ENCODE peak calls at places on chromosome 10, in seven cellular contexts. One of them, this sample, is unnamed.
A peak's percentile ranks its signal among the peaks of the same experiment; 100 is the strongest.

GRCh38 chr10:106972381-106972780 is 192.1 kb downstream of the SORCS1 start:
- DNase-seq in body of pancreas: no peak
- DNase-seq in brain microvascular endothelial cell: no peak
- DNase-seq in naive thymus-derived CD4-positive, alpha-beta T cell: no peak
- DNase-seq in cardiac fibroblast: no peak
- DNase-seq in osteoblast: no peak
- DNase-seq in testis: no peak
- DNase-seq in this sample: no peak

GRCh38 chr10:77625379-77625778 is 12.2 kb downstream of the KCNMA1 start:
- DNase-seq in osteoblast: no peak
- DNase-seq in cardiac fibroblast: no peak
- DNase-seq in testis: no peak
- DNase-seq in body of pancreas: no peak
- DNase-seq in naive thymus-derived CD4-positive, alpha-beta T cell: no peak
- DNase-seq in brain microvascular endothelial cell: no peak
- DNase-seq in this sample: no peak

GRCh38 chr10:130941886-130942285 is 369.6 kb downstream of the TCERG1L start:
- DNase-seq in naive thymus-derived CD4-positive, alpha-beta T cell: no peak
- DNase-seq in body of pancreas: no peak
- DNase-seq in osteoblast: no peak
- DNase-seq in brain microvascular endothelial cell: no peak
- DNase-seq in testis: no peak
- DNase-seq in cardiac fibroblast: no peak
- DNase-seq in this sample: no peak

GRCh38 chr10:50473756-50474155 is 150.0 kb downstream of the SGMS1 start:
- DNase-seq in naive thymus-derived CD4-positive, alpha-beta T cell: no peak
- DNase-seq in osteoblast: no peak
- DNase-seq in body of pancreas: no peak
- DNase-seq in brain microvascular endothelial cell: no peak
- DNase-seq in cardiac fibroblast: no peak
- DNase-seq in testis: no peak
- DNase-seq in this sample: no peak

GRCh38 chr10:58360412-58361004 is 24.7 kb upstream of the TFAM start:
- DNase-seq in brain microvascular endothelial cell: no peak
- DNase-seq in body of pancreas: no peak
- DNase-seq in testis: no peak
- DNase-seq in cardiac fibroblast: no peak
- DNase-seq in naive thymus-derived CD4-positive, alpha-beta T cell: no peak
- DNase-seq in osteoblast: no peak
- DNase-seq in this sample: no peak

GRCh38 chr10:72098301-72099053 is 10.1 kb upstream of the SPOCK2 start:
- DNase-seq in body of pancreas: no peak
- DNase-seq in brain microvascular endothelial cell: no peak
- DNase-seq in cardiac fibroblast: no peak
- DNase-seq in osteoblast: no peak
- DNase-seq in testis: no peak
- DNase-seq in naive thymus-derived CD4-positive, alpha-beta T cell: no peak
- DNase-seq in this sample: no peak

GRCh38 chr10:1171586-1171985 is 115.4 kb downstream of the WDR37 start:
- DNase-seq in brain microvascular endothelial cell: no peak
- DNase-seq in naive thymus-derived CD4-positive, alpha-beta T cell: no peak
- DNase-seq in testis: no peak
- DNase-seq in cardiac fibroblast: no peak
- DNase-seq in osteoblast: no peak
- DNase-seq in body of pancreas: no peak
- DNase-seq in this sample: no peak

GRCh38 chr10:63628526-63629362 is 107.5 kb downstream of the REEP3 start:
- DNase-seq in naive thymus-derived CD4-positive, alpha-beta T cell: no peak
- DNase-seq in body of pancreas: peak; percentile 59
- DNase-seq in brain microvascular endothelial cell: peak; percentile 28
- DNase-seq in cardiac fibroblast: peak; percentile 70
- DNase-seq in testis: peak; percentile 71
- DNase-seq in osteoblast: peak; percentile 55
- DNase-seq in this sample: no peak

GRCh38 chr10:62749104-62749683 is 55.3 kb upstream of the ADO start:
- DNase-seq in body of pancreas: no peak
- DNase-seq in osteoblast: no peak
- DNase-seq in cardiac fibroblast: no peak
- DNase-seq in testis: no peak
- DNase-seq in brain microvascular endothelial cell: no peak
- DNase-seq in naive thymus-derived CD4-positive, alpha-beta T cell: no peak
- DNase-seq in this sample: no peak

GRCh38 chr10:13759167-13759566 is 172.4 kb downstream of the PRPF18 start:
- DNase-seq in cardiac fibroblast: peak; percentile 6
- DNase-seq in body of pancreas: peak; percentile 21
- DNase-seq in brain microvascular endothelial cell: no peak
- DNase-seq in testis: no peak
- DNase-seq in naive thymus-derived CD4-positive, alpha-beta T cell: no peak
- DNase-seq in osteoblast: no peak
- DNase-seq in this sample: no peak

GRCh38 chr10:17730667-17731066 is 21.3 kb upstream of the TMEM236 start:
- DNase-seq in testis: peak; percentile 75
- DNase-seq in naive thymus-derived CD4-positive, alpha-beta T cell: no peak
- DNase-seq in brain microvascular endothelial cell: no peak
- DNase-seq in body of pancreas: no peak
- DNase-seq in cardiac fibroblast: peak; percentile 64
- DNase-seq in osteoblast: no peak
- DNase-seq in this sample: no peak

GRCh38 chr10:33055636-33056035 is 97.6 kb upstream of the ITGB1 start:
- DNase-seq in cardiac fibroblast: peak; percentile 60
- DNase-seq in brain microvascular endothelial cell: no peak
- DNase-seq in testis: no peak
- DNase-seq in body of pancreas: no peak
- DNase-seq in naive thymus-derived CD4-positive, alpha-beta T cell: no peak
- DNase-seq in osteoblast: no peak
- DNase-seq in this sample: no peak

GRCh38 chr10:47033541-47034270 is 122.5 kb downstream of the PTPN20 start:
- DNase-seq in osteoblast: peak; percentile 73
- DNase-seq in testis: no peak
- DNase-seq in cardiac fibroblast: no peak
- DNase-seq in naive thymus-derived CD4-positive, alpha-beta T cell: no peak
- DNase-seq in body of pancreas: peak; percentile 5
- DNase-seq in brain microvascular endothelial cell: no peak
- DNase-seq in this sample: no peak

GRCh38 chr10:132709471-132709951 is 76.4 kb downstream of the NKX6-2 start:
- DNase-seq in cardiac fibroblast: no peak
- DNase-seq in osteoblast: no peak
- DNase-seq in testis: no peak
- DNase-seq in naive thymus-derived CD4-positive, alpha-beta T cell: no peak
- DNase-seq in body of pancreas: no peak
- DNase-seq in brain microvascular endothelial cell: no peak
- DNase-seq in this sample: no peak

GRCh38 chr10:78335691-78336401 is 302.2 kb downstream of the RPS24 start:
- DNase-seq in osteoblast: peak; percentile 92
- DNase-seq in cardiac fibroblast: peak; percentile 27
- DNase-seq in testis: no peak
- DNase-seq in brain microvascular endothelial cell: peak; percentile 22
- DNase-seq in naive thymus-derived CD4-positive, alpha-beta T cell: no peak
- DNase-seq in body of pancreas: peak; percentile 10
- DNase-seq in this sample: peak; percentile 20

GRCh38 chr10:80333985-80334384 is 22.6 kb downstream of the DYDC1 start:
- DNase-seq in brain microvascular endothelial cell: no peak
- DNase-seq in body of pancreas: no peak
- DNase-seq in testis: no peak
- DNase-seq in naive thymus-derived CD4-positive, alpha-beta T cell: no peak
- DNase-seq in osteoblast: no peak
- DNase-seq in cardiac fibroblast: no peak
- DNase-seq in this sample: no peak

GRCh38 chr10:35707642-35708425 is 65.7 kb upstream of the FZD8 start:
- DNase-seq in testis: no peak
- DNase-seq in naive thymus-derived CD4-positive, alpha-beta T cell: no peak
- DNase-seq in osteoblast: no peak
- DNase-seq in cardiac fibroblast: no peak
- DNase-seq in brain microvascular endothelial cell: no peak
- DNase-seq in body of pancreas: no peak
- DNase-seq in this sample: peak; percentile 92

DNA sequence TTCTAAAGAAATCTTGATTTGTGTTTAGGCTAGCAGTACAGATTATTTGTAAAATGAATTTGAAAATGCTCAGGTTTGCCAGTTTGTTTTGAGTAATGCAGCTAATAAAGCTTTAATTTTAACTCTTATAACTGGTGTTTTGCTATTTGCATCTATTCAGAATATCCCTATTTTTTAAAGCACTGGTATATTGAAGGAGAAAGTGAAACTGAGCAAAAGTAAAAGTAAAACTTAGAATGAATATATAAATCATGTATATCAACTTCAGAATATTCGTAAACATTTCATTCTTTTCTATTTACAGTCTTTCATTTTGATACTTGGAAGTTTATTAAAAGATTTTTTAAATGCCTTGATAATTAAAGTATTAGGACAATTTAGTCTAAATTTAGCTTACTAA is 26.2 kb downstream of the TASOR2 start:
- DNase-seq in testis: no peak
- DNase-seq in brain microvascular endothelial cell: no peak
- DNase-seq in osteoblast: no peak
- DNase-seq in body of pancreas: no peak
- DNase-seq in cardiac fibroblast: no peak
- DNase-seq in naive thymus-derived CD4-positive, alpha-beta T cell: no peak
- DNase-seq in this sample: no peak
- H3K4me3 ChIP-seq in testis: no peak overlapping the region
- H3K4me3 ChIP-seq in brain microvascular endothelial cell: no peak overlapping the region
- H3K4me3 ChIP-seq in osteoblast: no peak overlapping the region
- H3K4me3 ChIP-seq in body of pancreas: no peak overlapping the region
- H3K4me3 ChIP-seq in cardiac fibroblast: no peak overlapping the region
- H3K4me3 ChIP-seq in naive thymus-derived CD4-positive, alpha-beta T cell: peak overlapping the region; percentile 32
- H3K4me3 ChIP-seq in this sample: no peak overlapping the region

GRCh38 chr10:9018844-9019173 is 964.3 kb downstream of the GATA3 start:
- DNase-seq in body of pancreas: no peak
- DNase-seq in testis: no peak
- DNase-seq in osteoblast: no peak
- DNase-seq in cardiac fibroblast: no peak
- DNase-seq in naive thymus-derived CD4-positive, alpha-beta T cell: no peak
- DNase-seq in brain microvascular endothelial cell: no peak
- DNase-seq in this sample: no peak

GRCh38 chr10:9015005-9015404 is 960.5 kb downstream of the GATA3 start:
- DNase-seq in osteoblast: no peak
- DNase-seq in brain microvascular endothelial cell: no peak
- DNase-seq in cardiac fibroblast: no peak
- DNase-seq in body of pancreas: no peak
- DNase-seq in testis: no peak
- DNase-seq in naive thymus-derived CD4-positive, alpha-beta T cell: no peak
- DNase-seq in this sample: no peak

GRCh38 chr10:9016930-9017329 is 962.4 kb downstream of the GATA3 start:
- DNase-seq in brain microvascular endothelial cell: no peak
- DNase-seq in testis: no peak
- DNase-seq in naive thymus-derived CD4-positive, alpha-beta T cell: no peak
- DNase-seq in body of pancreas: no peak
- DNase-seq in osteoblast: no peak
- DNase-seq in cardiac fibroblast: no peak
- DNase-seq in this sample: no peak

GRCh38 chr10:9024210-9024609 is 969.7 kb downstream of the GATA3 start:
- DNase-seq in brain microvascular endothelial cell: no peak
- DNase-seq in osteoblast: no peak
- DNase-seq in naive thymus-derived CD4-positive, alpha-beta T cell: no peak
- DNase-seq in testis: no peak
- DNase-seq in body of pancreas: no peak
- DNase-seq in cardiac fibroblast: no peak
- DNase-seq in this sample: no peak

DNA sequence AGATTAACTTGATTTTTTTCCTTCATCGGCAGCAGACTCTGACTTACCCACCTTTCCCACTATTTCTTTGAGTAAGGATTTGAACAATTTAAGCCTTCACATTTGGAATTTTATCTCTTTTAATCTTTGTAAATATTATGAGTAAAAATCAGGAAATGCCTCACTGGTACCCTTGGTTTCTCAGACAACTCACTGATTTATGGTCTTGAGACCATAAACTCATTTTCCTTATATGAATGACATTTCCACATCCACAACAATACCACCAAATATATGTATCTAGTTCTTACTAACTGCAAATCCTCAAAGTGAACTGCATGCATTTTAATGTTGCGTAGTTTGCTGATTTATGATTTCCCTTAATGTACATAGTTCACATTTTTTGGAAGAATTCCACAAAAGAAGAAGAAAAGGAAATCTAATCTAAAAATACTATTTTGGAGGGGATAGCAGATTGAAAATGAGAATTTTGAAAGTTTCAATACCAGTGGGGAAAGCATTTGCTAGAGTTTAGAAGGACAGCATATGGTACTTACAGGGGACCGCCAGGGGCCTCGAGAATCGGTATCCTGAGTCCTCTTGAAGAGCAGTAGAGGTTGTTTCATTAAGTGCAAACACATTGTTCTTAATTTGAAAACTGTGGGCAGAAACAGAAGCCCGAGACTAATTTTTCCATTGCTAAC is 963.8 kb downstream of the GATA3 start:
- DNase-seq in osteoblast: no peak
- DNase-seq in testis: no peak
- DNase-seq in cardiac fibroblast: no peak
- DNase-seq in body of pancreas: no peak
- DNase-seq in naive thymus-derived CD4-positive, alpha-beta T cell: no peak
- DNase-seq in brain microvascular endothelial cell: no peak
- DNase-seq in this sample: no peak
- H3K4me3 ChIP-seq in osteoblast: no peak overlapping the region
- H3K4me3 ChIP-seq in testis: no peak overlapping the region
- H3K4me3 ChIP-seq in cardiac fibroblast: no peak overlapping the region
- H3K4me3 ChIP-seq in body of pancreas: no peak overlapping the region
- H3K4me3 ChIP-seq in naive thymus-derived CD4-positive, alpha-beta T cell: no peak overlapping the region
- H3K4me3 ChIP-seq in brain microvascular endothelial cell: no peak overlapping the region
- H3K4me3 ChIP-seq in this sample: no peak overlapping the region

DNA sequence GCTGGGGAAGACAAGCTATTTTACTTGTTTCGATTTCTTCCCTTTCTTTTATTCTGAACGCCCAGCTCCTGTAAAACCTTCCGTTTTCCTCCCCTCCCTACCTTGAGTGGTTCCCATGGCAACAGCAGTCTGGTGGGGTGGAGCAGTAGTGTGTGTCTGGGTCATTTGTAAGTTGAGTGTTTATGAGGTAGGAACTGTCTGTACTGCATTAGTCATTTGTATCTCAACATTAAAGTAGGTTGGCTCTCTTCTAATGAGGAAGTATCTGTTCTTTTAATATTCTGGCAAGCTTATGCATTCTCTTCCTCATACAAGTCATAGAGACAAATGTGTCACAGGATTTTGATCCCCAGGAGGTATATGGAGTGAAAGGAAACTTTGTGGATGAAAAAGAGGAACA is 85.3 kb upstream of the CCDC6 start:
- DNase-seq in testis: peak; percentile 18
- DNase-seq in cardiac fibroblast: peak; percentile 70
- DNase-seq in brain microvascular endothelial cell: peak; percentile 38
- DNase-seq in body of pancreas: peak; percentile 39
- DNase-seq in osteoblast: no peak
- DNase-seq in naive thymus-derived CD4-positive, alpha-beta T cell: no peak
- DNase-seq in this sample: peak; percentile 53
- H3K4me3 ChIP-seq in testis: no peak overlapping the region
- H3K4me3 ChIP-seq in cardiac fibroblast: no peak overlapping the region
- H3K4me3 ChIP-seq in brain microvascular endothelial cell: no peak overlapping the region
- H3K4me3 ChIP-seq in body of pancreas: no peak overlapping the region
- H3K4me3 ChIP-seq in osteoblast: no peak overlapping the region
- H3K4me3 ChIP-seq in naive thymus-derived CD4-positive, alpha-beta T cell: no peak overlapping the region
- H3K4me3 ChIP-seq in this sample: no peak overlapping the region

DNA sequence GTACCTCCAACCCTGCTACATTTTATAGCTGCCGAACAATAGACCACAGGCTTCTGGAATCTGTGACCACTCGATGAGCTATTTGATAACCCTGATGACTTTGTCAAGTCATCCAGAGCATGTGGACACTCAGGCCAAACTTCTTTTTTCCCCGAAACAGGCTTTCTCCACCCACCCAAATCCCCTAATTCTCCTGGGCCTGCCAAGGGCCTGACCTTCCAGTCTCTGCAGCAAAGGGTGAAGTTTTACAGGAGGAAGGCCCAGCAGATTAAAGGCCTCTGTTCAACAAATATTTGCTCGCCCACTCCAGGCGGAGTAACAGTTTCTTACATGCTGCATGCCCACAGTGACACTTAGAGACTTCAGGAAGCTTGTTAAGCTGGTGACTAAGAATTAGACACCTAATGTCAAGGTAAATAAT is 2.0 kb downstream of the JCAD start:
- DNase-seq in cardiac fibroblast: no peak
- DNase-seq in testis: no peak
- DNase-seq in osteoblast: no peak
- DNase-seq in body of pancreas: no peak
- DNase-seq in naive thymus-derived CD4-positive, alpha-beta T cell: no peak
- DNase-seq in brain microvascular endothelial cell: no peak
- DNase-seq in this sample: no peak
- H3K4me3 ChIP-seq in cardiac fibroblast: no peak overlapping the region
- H3K4me3 ChIP-seq in testis: peak overlapping the region; percentile 76
- H3K4me3 ChIP-seq in osteoblast: peak overlapping the region; percentile 81
- H3K4me3 ChIP-seq in body of pancreas: no peak overlapping the region
- H3K4me3 ChIP-seq in naive thymus-derived CD4-positive, alpha-beta T cell: no peak overlapping the region
- H3K4me3 ChIP-seq in brain microvascular endothelial cell: peak overlapping the region; percentile 26
- H3K4me3 ChIP-seq in this sample: peak overlapping the region; percentile 80